ENCODE peak calls at places on chromosomes 6 and 20, in eight cellular contexts. J is sigmoid colon, Q is HCT116, G is heart right ventricle, I is cardiac muscle cell, S is OCI-LY7, H is heart left ventricle, R is right atrium auricular region. P is an unnamed sample.

GRCh38 chr6:110357696-110358535 is at the start of gene METTL24:
- DNase-seq in J (no peak), Q (no peak), G (peak; percentile 20), I (peak; percentile 56), S (no peak), H (no peak), R (no peak), P (no peak)

GRCh38 chr6:68559052-68559451 is 76.0 kb upstream of the ADGRB3 start:
- DNase-seq in J (no peak), Q (no peak), G (no peak), I (no peak), S (no peak), H (no peak), R (no peak), P (no peak)

GRCh38 chr6:20367716-20368485 is 33.8 kb upstream of the E2F3 start:
- DNase-seq in J (no peak), Q (no peak), G (no peak), I (no peak), S (no peak), H (no peak), R (no peak), P (no peak)

GRCh38 chr6:113856571-113857564 is at the start of gene MARCKS:
- DNase-seq in J (peak; percentile 92), Q (peak; percentile 69), G (peak; percentile 81), I (peak; percentile 92), S (peak; percentile 32), H (peak; percentile 68), R (peak; percentile 88), P (peak; percentile 65)

GRCh38 chr20:23142162-23143050 is 56.3 kb upstream of the CD93 start:
- DNase-seq in J (peak; percentile 62), Q (no peak), G (no peak), I (no peak), S (no peak), H (peak; percentile 28), R (no peak), P (no peak)

GRCh38 chr6:12848969-12849368 is 132.4 kb downstream of the PHACTR1 start:
- DNase-seq in J (no peak), Q (no peak), G (no peak), I (no peak), S (no peak), H (no peak), R (no peak), P (no peak)

GRCh38 chr6:32815115-32815514 is 1.7 kb downstream of the HLA-DOB start:
- DNase-seq in J (no peak), Q (no peak), G (no peak), I (no peak), S (peak; percentile 27), H (no peak), R (no peak), P (no peak)

GRCh38 chr6:129946439-129947140 is 71.8 kb upstream of the L3MBTL3 start:
- DNase-seq in J (no peak), Q (no peak), G (no peak), I (peak; percentile 34), S (no peak), H (no peak), R (no peak), P (no peak)

GRCh38 chr6:136333824-136334464 is 44.3 kb upstream of the BCLAF1 start:
- DNase-seq in J (no peak), Q (no peak), G (no peak), I (no peak), S (no peak), H (no peak), R (no peak), P (no peak)

GRCh38 chr6:141347906-141348492 is 784.7 kb upstream of the GJE1 start:
- DNase-seq in J (no peak), Q (no peak), G (no peak), I (no peak), S (no peak), H (no peak), R (no peak), P (no peak)

GRCh38 chr6:154343473-154344308 is 12.9 kb downstream of the IPCEF1 start:
- DNase-seq in J (no peak), Q (peak; percentile 24), G (no peak), I (peak; percentile 40), S (no peak), H (peak; percentile 27), R (no peak), P (peak; percentile 76)

GRCh38 chr6:90719321-90720195 is 132.7 kb upstream of the MAP3K7 start:
- DNase-seq in J (no peak), Q (no peak), G (no peak), I (no peak), S (no peak), H (no peak), R (no peak), P (no peak)

GRCh38 chr20:20130399-20130798 is 78.1 kb downstream of the CFAP61 start:
- DNase-seq in J (no peak), Q (peak; percentile 33), G (no peak), I (no peak), S (peak; percentile 16), H (no peak), R (no peak), P (no peak)

GRCh38 chr6:78810698-78811097 is 56.7 kb upstream of the IRAK1BP1 start:
- DNase-seq in J (no peak), Q (no peak), G (no peak), I (no peak), S (no peak), H (no peak), R (no peak), P (no peak)

GRCh38 chr6:80249897-80250296 is 143.4 kb downstream of the BCKDHB start:
- DNase-seq in J (no peak), Q (no peak), G (no peak), I (no peak), S (no peak), H (no peak), R (no peak), P (no peak)

GRCh38 chr20:44598413-44599290 is 16.3 kb downstream of the PKIG start:
- DNase-seq in J (no peak), Q (no peak), G (peak; percentile 64), I (no peak), S (peak; percentile 40), H (peak; percentile 81), R (no peak), P (no peak)

GRCh38 chr20:17807670-17808069 is 107.9 kb downstream of the BANF2 start:
- DNase-seq in J (no peak), Q (no peak), G (no peak), I (no peak), S (no peak), H (no peak), R (no peak), P (no peak)

GRCh38 chr6:33607126-33607783 is 13.9 kb upstream of the ITPR3 start:
- DNase-seq in J (no peak), Q (no peak), G (no peak), I (no peak), S (no peak), H (no peak), R (no peak), P (no peak)

DNA sequence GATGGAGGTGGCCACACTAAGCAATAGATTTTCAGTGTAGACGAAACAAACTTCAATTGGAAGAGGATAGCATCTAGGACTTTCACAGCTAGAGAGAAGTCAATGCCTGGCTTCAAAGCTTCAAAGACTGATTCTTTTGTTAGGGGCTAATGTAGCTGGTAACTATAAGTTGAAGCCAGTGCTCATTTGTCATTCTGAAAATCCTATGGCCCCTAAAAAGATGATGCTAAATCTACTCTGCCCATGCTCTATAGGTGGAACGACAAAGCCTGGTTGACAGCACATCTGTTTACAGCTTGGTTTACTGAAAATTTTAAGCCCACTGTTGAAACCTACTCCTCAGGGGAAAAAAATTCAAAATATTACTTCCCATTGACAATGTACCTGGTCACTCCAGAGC is 226.7 kb downstream of the BCAS1 start:
- DNase-seq in J (no peak), Q (no peak), G (no peak), I (no peak), S (no peak), H (no peak), R (no peak), P (no peak)
- H3K4me1 ChIP-seq in J (no peaks in the 10 kb centered on the region), Q (peaks cover 7% of the 10 kb centered on the region), G (no peaks in the 10 kb centered on the region), I (peaks cover 7% of the 10 kb centered on the region), S (peaks cover 94% of the 10 kb centered on the region), H (no peaks in the 10 kb centered on the region), R (no peaks in the 10 kb centered on the region), P (no peaks in the 10 kb centered on the region)

DNA sequence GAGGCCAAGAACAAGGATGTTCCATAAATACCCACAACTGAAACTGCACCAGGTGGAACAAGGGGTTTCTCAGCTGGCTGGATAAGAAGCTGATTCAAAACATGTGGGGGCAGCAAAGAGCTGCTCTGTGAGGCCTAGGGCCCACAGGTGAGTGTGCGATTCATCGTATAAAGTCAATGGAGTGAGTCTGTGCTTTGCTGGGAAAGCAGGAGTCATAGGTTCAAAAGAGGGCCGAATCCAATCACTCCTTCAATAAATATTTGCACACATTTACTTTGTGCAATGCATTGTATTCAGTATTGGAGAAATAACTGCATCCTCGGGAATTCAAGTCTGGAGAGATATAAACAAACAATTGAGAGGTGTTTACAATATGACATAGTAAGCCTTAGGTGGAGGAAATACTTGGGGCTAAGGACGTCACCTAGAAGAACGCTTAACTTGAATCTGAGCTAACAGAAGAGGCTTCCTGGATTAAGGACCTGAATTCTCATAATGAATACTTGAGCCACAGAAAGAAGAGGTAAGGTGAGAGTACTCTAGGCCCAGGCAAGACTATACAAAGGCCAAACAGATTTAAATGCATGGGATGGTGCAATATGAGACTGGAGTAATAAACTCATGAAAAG is 83.7 kb upstream of the TMEM30A start:
- DNase-seq in J (peak; percentile 62), Q (peak; percentile 42), G (no peak), I (peak; percentile 72), S (peak; percentile 12), H (no peak), R (no peak), P (peak; percentile 60)
- TF ChIP-seq CTCF in J (no peak), Q (peak; percentile 69), G (peak; percentile 65), I (peak; percentile 46), S (peak; percentile 60), H (peak; percentile 73), R (peak; percentile 69), P (no peak)

DNA sequence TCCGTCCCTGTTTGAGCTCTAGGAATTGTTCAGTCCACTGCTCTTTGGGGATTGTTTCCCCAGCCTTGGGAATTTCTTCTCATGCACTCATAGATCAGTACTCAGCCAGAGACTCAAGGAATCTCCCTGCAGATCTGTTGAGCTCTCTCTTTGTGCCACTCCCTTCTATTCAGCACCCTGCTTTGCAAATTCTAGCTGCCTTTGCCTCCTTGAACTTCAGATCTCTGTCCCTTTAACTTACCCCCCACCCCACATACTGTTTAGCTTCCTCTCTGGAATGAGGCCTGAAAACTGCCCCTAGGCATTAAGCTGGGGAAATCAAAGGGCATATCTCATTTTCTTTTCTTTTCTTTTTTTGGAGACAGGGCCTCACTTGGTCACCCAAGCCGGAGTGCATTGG is 30.5 kb downstream of the QRSL1 start:
- DNase-seq in J (no peak), Q (no peak), G (no peak), I (no peak), S (no peak), H (no peak), R (no peak), P (no peak)
- H3K36me3 ChIP-seq in J (peaks cover 6% of the 10 kb centered on the region), Q (peaks cover 57% of the 10 kb centered on the region), G (peaks cover 97% of the 10 kb centered on the region), I (peaks cover 17% of the 10 kb centered on the region), S (peaks cover 100% of the 10 kb centered on the region), H (peaks cover 18% of the 10 kb centered on the region), R (peaks cover 77% of the 10 kb centered on the region), P (peaks cover 19% of the 10 kb centered on the region)

DNA sequence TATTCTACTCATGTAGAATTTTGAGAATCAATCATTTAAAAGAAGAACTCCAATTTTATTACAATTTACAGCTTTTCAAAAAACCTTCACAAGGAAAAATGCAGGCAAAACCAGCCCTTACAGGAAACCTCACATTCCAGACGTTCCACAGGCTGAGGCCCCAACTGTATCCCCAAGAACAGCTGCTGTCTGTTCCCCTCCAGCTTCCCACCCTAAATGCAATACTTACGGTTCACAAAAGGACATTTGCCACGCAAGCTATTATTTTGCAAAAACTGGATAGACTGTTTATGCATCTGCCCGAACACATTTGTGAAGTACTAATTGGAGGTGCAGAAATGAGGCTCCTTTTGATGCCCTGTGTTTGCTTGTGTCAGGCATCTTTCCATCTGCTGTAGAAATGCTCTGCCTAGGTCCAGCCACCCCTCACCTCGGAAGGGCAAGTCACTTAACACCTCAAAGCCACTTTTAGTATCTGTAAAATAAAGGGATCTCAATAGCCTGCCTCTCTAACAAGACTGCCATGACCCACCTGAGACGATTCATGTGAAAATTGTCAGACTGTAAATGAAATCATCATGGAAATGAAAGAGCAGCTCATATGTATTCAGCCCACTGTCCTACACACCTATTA is 26.5 kb downstream of the PDE10A start:
- DNase-seq in J (no peak), Q (no peak), G (no peak), I (peak; percentile 43), S (no peak), H (no peak), R (no peak), P (no peak)
- H3K4me1 ChIP-seq in J (no peaks in the 10 kb centered on the region), Q (no peaks in the 10 kb centered on the region), G (peaks cover 24% of the 10 kb centered on the region), I (peaks cover 21% of the 10 kb centered on the region), S (no peaks in the 10 kb centered on the region), H (peaks cover 39% of the 10 kb centered on the region), R (no peaks in the 10 kb centered on the region), P (peaks cover 11% of the 10 kb centered on the region)